ENCODE peak calls at places on chromosomes 16 and 17, in nine cellular contexts. One of them, this sample, is unnamed.

GRCh38 chr17:58319181-58320162 is 9.1 kb downstream of the TSPOAP1 start:
- DNase-seq in HTR-8/SVneo: no peak
- DNase-seq in erythroblast: no peak
- DNase-seq in cardiac septum: peak
- DNase-seq in activated effector memory CD4-positive, alpha-beta T cell treated with anti-CD3 and anti-CD28 coated beads, Interleukin-2, amount 50 U/mL, for 16 hours: peak
- DNase-seq in skeletal muscle cell: no peak
- DNase-seq in fibroblast of mammary gland: no peak
- DNase-seq in T-helper 2 cell: no peak
- DNase-seq in DMS79: no peak
- DNase-seq in this sample: no peak

GRCh38 chr16:88979616-88980015 is 2.6 kb upstream of the CBFA2T3 start:
- DNase-seq in skeletal muscle cell: no peak
- DNase-seq in fibroblast of mammary gland: no peak
- DNase-seq in activated effector memory CD4-positive, alpha-beta T cell treated with anti-CD3 and anti-CD28 coated beads, Interleukin-2, amount 50 U/mL, for 16 hours: no peak
- DNase-seq in T-helper 2 cell: no peak
- DNase-seq in cardiac septum: no peak
- DNase-seq in HTR-8/SVneo: no peak
- DNase-seq in erythroblast: no peak
- DNase-seq in DMS79: no peak
- DNase-seq in this sample: no peak

GRCh38 chr17:65191805-65192740 is 54.9 kb downstream of the RGS9 start:
- DNase-seq in DMS79: no peak
- DNase-seq in fibroblast of mammary gland: peak
- DNase-seq in T-helper 2 cell: no peak
- DNase-seq in activated effector memory CD4-positive, alpha-beta T cell treated with anti-CD3 and anti-CD28 coated beads, Interleukin-2, amount 50 U/mL, for 16 hours: peak
- DNase-seq in skeletal muscle cell: no peak
- DNase-seq in erythroblast: no peak
- DNase-seq in cardiac septum: no peak
- DNase-seq in HTR-8/SVneo: peak
- DNase-seq in this sample: peak

GRCh38 chr17:32327911-32328310 is 14.1 kb downstream of the C17orf75 start:
- DNase-seq in T-helper 2 cell: no peak
- DNase-seq in skeletal muscle cell: no peak
- DNase-seq in DMS79: no peak
- DNase-seq in HTR-8/SVneo: no peak
- DNase-seq in activated effector memory CD4-positive, alpha-beta T cell treated with anti-CD3 and anti-CD28 coated beads, Interleukin-2, amount 50 U/mL, for 16 hours: no peak
- DNase-seq in erythroblast: no peak
- DNase-seq in fibroblast of mammary gland: no peak
- DNase-seq in cardiac septum: no peak
- DNase-seq in this sample: no peak

GRCh38 chr16:54928421-54929089 is 2.1 kb upstream of the IRX5 start:
- DNase-seq in erythroblast: peak
- DNase-seq in cardiac septum: peak
- DNase-seq in fibroblast of mammary gland: peak
- DNase-seq in activated effector memory CD4-positive, alpha-beta T cell treated with anti-CD3 and anti-CD28 coated beads, Interleukin-2, amount 50 U/mL, for 16 hours: peak
- DNase-seq in T-helper 2 cell: no peak
- DNase-seq in DMS79: no peak
- DNase-seq in skeletal muscle cell: no peak
- DNase-seq in HTR-8/SVneo: no peak
- DNase-seq in this sample: peak

GRCh38 chr16:81251871-81252270 is 13.4 kb downstream of the BCO1 start:
- DNase-seq in DMS79: no peak
- DNase-seq in cardiac septum: no peak
- DNase-seq in fibroblast of mammary gland: no peak
- DNase-seq in T-helper 2 cell: no peak
- DNase-seq in skeletal muscle cell: no peak
- DNase-seq in erythroblast: no peak
- DNase-seq in HTR-8/SVneo: no peak
- DNase-seq in activated effector memory CD4-positive, alpha-beta T cell treated with anti-CD3 and anti-CD28 coated beads, Interleukin-2, amount 50 U/mL, for 16 hours: no peak
- DNase-seq in this sample: peak

GRCh38 chr16:4244881-4245280 is 3.0 kb upstream of the SRL start:
- DNase-seq in T-helper 2 cell: no peak
- DNase-seq in activated effector memory CD4-positive, alpha-beta T cell treated with anti-CD3 and anti-CD28 coated beads, Interleukin-2, amount 50 U/mL, for 16 hours: no peak
- DNase-seq in DMS79: no peak
- DNase-seq in erythroblast: no peak
- DNase-seq in cardiac septum: no peak
- DNase-seq in fibroblast of mammary gland: no peak
- DNase-seq in skeletal muscle cell: no peak
- DNase-seq in HTR-8/SVneo: no peak
- DNase-seq in this sample: no peak

GRCh38 chr17:45687594-45687993 is 96.5 kb upstream of the CRHR1 start:
- DNase-seq in erythroblast: no peak
- DNase-seq in DMS79: no peak
- DNase-seq in T-helper 2 cell: no peak
- DNase-seq in cardiac septum: no peak
- DNase-seq in skeletal muscle cell: no peak
- DNase-seq in activated effector memory CD4-positive, alpha-beta T cell treated with anti-CD3 and anti-CD28 coated beads, Interleukin-2, amount 50 U/mL, for 16 hours: no peak
- DNase-seq in HTR-8/SVneo: no peak
- DNase-seq in fibroblast of mammary gland: no peak
- DNase-seq in this sample: no peak

GRCh38 chr17:16313159-16314090 is 39.8 kb downstream of the CENPV start:
- DNase-seq in HTR-8/SVneo: no peak
- DNase-seq in activated effector memory CD4-positive, alpha-beta T cell treated with anti-CD3 and anti-CD28 coated beads, Interleukin-2, amount 50 U/mL, for 16 hours: no peak
- DNase-seq in skeletal muscle cell: no peak
- DNase-seq in cardiac septum: no peak
- DNase-seq in fibroblast of mammary gland: no peak
- DNase-seq in erythroblast: peak
- DNase-seq in T-helper 2 cell: no peak
- DNase-seq in DMS79: no peak
- DNase-seq in this sample: no peak

GRCh38 chr17:47239663-47240374 is 13.8 kb upstream of the ITGB3 start:
- DNase-seq in DMS79: peak
- DNase-seq in skeletal muscle cell: peak
- DNase-seq in cardiac septum: peak
- DNase-seq in T-helper 2 cell: no peak
- DNase-seq in fibroblast of mammary gland: peak
- DNase-seq in HTR-8/SVneo: peak
- DNase-seq in activated effector memory CD4-positive, alpha-beta T cell treated with anti-CD3 and anti-CD28 coated beads, Interleukin-2, amount 50 U/mL, for 16 hours: no peak
- DNase-seq in erythroblast: peak
- DNase-seq in this sample: peak

GRCh38 chr17:81846743-81847689 is 12.2 kb upstream of the PPP1R27 start:
- DNase-seq in DMS79: no peak
- DNase-seq in erythroblast: no peak
- DNase-seq in skeletal muscle cell: no peak
- DNase-seq in activated effector memory CD4-positive, alpha-beta T cell treated with anti-CD3 and anti-CD28 coated beads, Interleukin-2, amount 50 U/mL, for 16 hours: no peak
- DNase-seq in HTR-8/SVneo: no peak
- DNase-seq in T-helper 2 cell: no peak
- DNase-seq in cardiac septum: no peak
- DNase-seq in fibroblast of mammary gland: peak
- DNase-seq in this sample: peak

GRCh38 chr17:80327518-80327917 is 66.9 kb downstream of the RNF213 start:
- DNase-seq in cardiac septum: no peak
- DNase-seq in activated effector memory CD4-positive, alpha-beta T cell treated with anti-CD3 and anti-CD28 coated beads, Interleukin-2, amount 50 U/mL, for 16 hours: no peak
- DNase-seq in T-helper 2 cell: no peak
- DNase-seq in skeletal muscle cell: no peak
- DNase-seq in fibroblast of mammary gland: no peak
- DNase-seq in erythroblast: no peak
- DNase-seq in DMS79: no peak
- DNase-seq in HTR-8/SVneo: no peak
- DNase-seq in this sample: no peak

GRCh38 chr16:21324267-21324666 is 46.2 kb upstream of the CRYM start:
- DNase-seq in erythroblast: no peak
- DNase-seq in activated effector memory CD4-positive, alpha-beta T cell treated with anti-CD3 and anti-CD28 coated beads, Interleukin-2, amount 50 U/mL, for 16 hours: no peak
- DNase-seq in DMS79: no peak
- DNase-seq in fibroblast of mammary gland: no peak
- DNase-seq in cardiac septum: no peak
- DNase-seq in T-helper 2 cell: no peak
- DNase-seq in HTR-8/SVneo: no peak
- DNase-seq in skeletal muscle cell: no peak
- DNase-seq in this sample: no peak

GRCh38 chr17:16923904-16924700 is 47.8 kb downstream of the TNFRSF13B start:
- DNase-seq in cardiac septum: peak
- DNase-seq in fibroblast of mammary gland: no peak
- DNase-seq in T-helper 2 cell: no peak
- DNase-seq in HTR-8/SVneo: no peak
- DNase-seq in skeletal muscle cell: no peak
- DNase-seq in DMS79: no peak
- DNase-seq in erythroblast: no peak
- DNase-seq in activated effector memory CD4-positive, alpha-beta T cell treated with anti-CD3 and anti-CD28 coated beads, Interleukin-2, amount 50 U/mL, for 16 hours: peak
- DNase-seq in this sample: no peak